ENCODE peak calls at places on chromosomes 1 and 21, in four cellular contexts. B, R, J and Q are unnamed samples.

GRCh38 chr1:18211764-18212163 is 104.2 kb downstream of the IGSF21 start:
- DNase-seq in B (no peak), R (no peak), J (no peak), Q (no peak)

GRCh38 chr1:42993631-42994121 is 35.0 kb upstream of the SLC2A1 start:
- DNase-seq in B (peak; percentile 32), R (no peak), J (peak; percentile 34), Q (no peak)

GRCh38 chr1:57262472-57262871 is 161.4 kb downstream of the DAB1 start:
- DNase-seq in B (no peak), R (no peak), J (no peak), Q (no peak)

GRCh38 chr1:20348326-20348910 is 57.7 kb downstream of the VWA5B1 start:
- DNase-seq in B (no peak), R (no peak), J (no peak), Q (no peak)

GRCh38 chr1:19654386-19654785 is 10.3 kb downstream of the NBL1 start:
- DNase-seq in B (no peak), R (no peak), J (no peak), Q (no peak)

GRCh38 chr1:145996433-145997155 is at the start of gene TXNIP:
- DNase-seq in B (peak; percentile 99), R (peak; percentile 100), J (peak; percentile 99), Q (peak; percentile 98)

GRCh38 chr21:44556879-44557278 is 1.7 kb downstream of the KRTAP10-3 start:
- DNase-seq in B (no peak), R (no peak), J (no peak), Q (no peak)

GRCh38 chr1:107669996-107670395 is 295.0 kb downstream of the VAV3 start:
- DNase-seq in B (no peak), R (peak; percentile 60), J (peak; percentile 14), Q (no peak)

GRCh38 chr1:213061263-213061662 is 10.2 kb downstream of the RPS6KC1 start:
- DNase-seq in B (no peak), R (no peak), J (no peak), Q (no peak)

GRCh38 chr1:41870076-41870562 is 48.6 kb downstream of the HIVEP3 start:
- DNase-seq in B (no peak), R (no peak), J (no peak), Q (no peak)

GRCh38 chr1:40802078-40803075 is 18.8 kb downstream of the KCNQ4 start:
- DNase-seq in B (peak; percentile 76), R (peak; percentile 94), J (peak; percentile 87), Q (peak; percentile 86)

GRCh38 chr1:201011616-201012015 is 11.9 kb downstream of the KIF21B start:
- DNase-seq in B (no peak), R (no peak), J (no peak), Q (no peak)

GRCh38 chr1:177305040-177306018 is 134.6 kb downstream of the BRINP2 start:
- DNase-seq in B (no peak), R (no peak), J (no peak), Q (no peak)

GRCh38 chr1:173876732-173877131 is 8.6 kb downstream of the ZBTB37 start:
- DNase-seq in B (no peak), R (no peak), J (no peak), Q (no peak)

DNA sequence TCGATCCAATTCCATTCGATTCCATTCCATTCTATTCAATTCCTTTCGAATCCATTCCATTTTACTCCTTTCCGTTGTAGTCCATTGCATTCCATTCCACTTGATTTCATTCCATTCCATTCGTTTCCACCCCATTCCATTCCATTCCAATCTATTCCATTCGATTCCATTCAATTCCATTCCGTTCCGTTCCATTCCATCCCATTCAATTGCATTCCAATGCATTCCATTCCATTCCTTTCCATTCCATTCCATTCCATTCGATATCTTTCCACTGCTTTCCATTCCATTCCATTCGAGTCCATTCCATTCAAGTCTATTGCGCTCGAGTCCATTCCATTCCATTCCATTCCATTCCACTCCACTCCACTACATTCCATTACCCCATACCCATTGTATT is 2568.7 kb upstream of the TPTE start:
- DNase-seq in B (no peak), R (no peak), J (no peak), Q (no peak)
- H3K9me3 ChIP-seq in B (peaks cover 15% of the 10 kb centered on the region), R (no peaks in the 10 kb centered on the region), J (peaks cover 76% of the 10 kb centered on the region), Q (peaks cover 97% of the 10 kb centered on the region)

DNA sequence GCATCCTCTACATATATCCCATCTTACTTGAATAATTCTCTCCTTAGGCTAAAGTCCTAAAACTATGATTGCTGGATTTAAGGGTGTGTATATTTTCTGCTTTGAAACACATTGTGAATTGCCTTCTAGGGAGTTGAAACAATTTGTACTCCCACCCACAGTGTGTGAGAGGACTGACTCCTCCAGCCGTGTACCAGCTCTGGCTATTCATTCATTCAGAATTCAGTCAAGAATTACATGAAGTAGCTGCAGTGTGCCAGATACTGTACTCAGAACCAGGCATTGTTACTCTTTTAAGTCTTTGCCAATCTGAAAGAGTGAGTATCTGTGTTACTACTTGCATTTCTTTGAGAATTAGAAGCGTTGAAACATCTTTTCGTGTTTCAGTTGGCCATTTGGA is 135.0 kb downstream of the DHRS3 start:
- DNase-seq in B (no peak), R (no peak), J (no peak), Q (no peak)
- H3K4me1 ChIP-seq in B (peaks cover 60% of the 10 kb centered on the region), R (peaks cover 12% of the 10 kb centered on the region), J (peaks cover 65% of the 10 kb centered on the region), Q (peaks cover 25% of the 10 kb centered on the region)

GRCh38 chr1:111679541-111679940 is 59.7 kb downstream of the INKA2 start:
- DNase-seq in B (no peak), R (no peak), J (no peak), Q (no peak)

GRCh38 chr1:111672338-111672737 is 52.7 kb downstream of the RAP1A start:
- DNase-seq in B (no peak), R (no peak), J (no peak), Q (no peak)

GRCh38 chr1:111671849-111672248 is 52.3 kb downstream of the RAP1A start:
- DNase-seq in B (no peak), R (no peak), J (no peak), Q (no peak)

GRCh38 chr1:111677604-111678003 is 58.0 kb downstream of the RAP1A start:
- DNase-seq in B (no peak), R (no peak), J (no peak), Q (no peak)
- H3K9me3 ChIP-seq in B (no peaks in the 10 kb centered on the region), R (no peaks in the 10 kb centered on the region), J (no peaks in the 10 kb centered on the region), Q (peaks cover 3% of the 10 kb centered on the region)

GRCh38 chr1:234725177-234726132 is 115.5 kb upstream of the IRF2BP2 start:
- DNase-seq in B (no peak), R (peak; percentile 68), J (no peak), Q (peak; percentile 95)
- H3K4me1 ChIP-seq in B (peaks cover 78% of the 10 kb centered on the region), R (peaks cover 15% of the 10 kb centered on the region), J (peaks cover 64% of the 10 kb centered on the region), Q (peaks cover 41% of the 10 kb centered on the region)